ENCODE peak calls at places on chromosomes 6 and 20, in six cellular contexts. B is H9, R is neural progenitor cell, F is colonic mucosa, J is adipocyte, V is SK-N-SH. Q is an unnamed sample.

GRCh38 chr20:10448270-10449156 is 13.4 kb downstream of the SLX4IP start:
- DNase-seq in B (no peak), R (peak; percentile 35), F (no peak), J (peak; percentile 53), V (no peak), Q (no peak)

GRCh38 chr6:26088344-26088743 is 1.1 kb downstream of the HFE start:
- DNase-seq in B (no peak), R (no peak), F (no peak), J (peak; percentile 22), V (no peak), Q (no peak)

GRCh38 chr6:167699141-167700036 is 127.3 kb upstream of the AFDN start:
- DNase-seq in B (no peak), R (no peak), F (peak; percentile 70), J (no peak), V (no peak), Q (peak; percentile 93)

GRCh38 chr6:133610974-133611373 is 277.9 kb upstream of the TCF21 start:
- DNase-seq in B (no peak), R (no peak), F (no peak), J (no peak), V (no peak), Q (no peak)

GRCh38 chr20:38658879-38659612 is 57.4 kb downstream of the ARHGAP40 start:
- DNase-seq in B (peak; percentile 87), R (peak; percentile 71), F (no peak), J (peak; percentile 33), V (peak; percentile 45), Q (no peak)

GRCh38 chr6:117483004-117483644 is 650 bp downstream of the DCBLD1 start:
- DNase-seq in B (peak; percentile 62), R (peak; percentile 86), F (peak; percentile 68), J (peak; percentile 88), V (peak; percentile 54), Q (peak; percentile 90)

GRCh38 chr6:55918639-55919038 is 43.2 kb upstream of the BMP5 start:
- DNase-seq in B (no peak), R (no peak), F (no peak), J (peak; percentile 83), V (no peak), Q (no peak)

GRCh38 chr6:40328376-40328987 is 258.7 kb downstream of the LRFN2 start:
- DNase-seq in B (peak; percentile 89), R (peak; percentile 63), F (peak; percentile 42), J (no peak), V (peak; percentile 63), Q (no peak)

GRCh38 chr6:163423696-163424095 is 9.2 kb downstream of the QKI start:
- DNase-seq in B (no peak), R (no peak), F (no peak), J (peak; percentile 48), V (no peak), Q (no peak)

GRCh38 chr6:56220078-56220477 is 27.3 kb downstream of the COL21A1 start:
- DNase-seq in B (no peak), R (no peak), F (no peak), J (peak; percentile 47), V (no peak), Q (no peak)

GRCh38 chr20:38173237-38174156 is 8.4 kb upstream of the TGM2 start:
- DNase-seq in B (no peak), R (peak; percentile 55), F (no peak), J (peak; percentile 94), V (no peak), Q (no peak)

GRCh38 chr6:134047673-134048072 is 4.8 kb downstream of the SLC2A12 start:
- DNase-seq in B (no peak), R (no peak), F (no peak), J (no peak), V (no peak), Q (peak; percentile 67)

GRCh38 chr6:9100869-9101575 is 665.7 kb upstream of the SLC35B3 start:
- DNase-seq in B (no peak), R (no peak), F (no peak), J (peak; percentile 39), V (no peak), Q (no peak)

GRCh38 chr6:35419431-35419830 is 32.7 kb upstream of the FANCE start:
- DNase-seq in B (no peak), R (peak; percentile 44), F (no peak), J (peak; percentile 38), V (no peak), Q (no peak)

GRCh38 chr20:977021-977420 is 25.1 kb downstream of the RSPO4 start:
- DNase-seq in B (no peak), R (no peak), F (no peak), J (no peak), V (no peak), Q (no peak)
- H3K9ac ChIP-seq in B (no peak overlapping the region), R (no peak overlapping the region), F (no peak overlapping the region), J (no peak overlapping the region), V (no peak overlapping the region), Q (no peak overlapping the region)

GRCh38 chr6:143860111-143860510 is 4.2 kb upstream of the ZC2HC1B start:
- DNase-seq in B (no peak), R (no peak), F (no peak), J (peak; percentile 27), V (no peak), Q (no peak)
- H3K9ac ChIP-seq in B (no peak overlapping the region), R (no peak overlapping the region), F (no peak overlapping the region), J (no peak overlapping the region), V (no peak overlapping the region), Q (no peak overlapping the region)

GRCh38 chr20:45867129-45867810 is 9.9 kb downstream of the ZSWIM3 start:
- DNase-seq in B (no peak), R (no peak), F (no peak), J (no peak), V (no peak), Q (no peak)
- H3K9ac ChIP-seq in B (no peak overlapping the region), R (no peak overlapping the region), F (no peak overlapping the region), J (peak overlapping the region; percentile 41), V (peak overlapping the region; percentile 50), Q (no peak overlapping the region)

GRCh38 chr6:138402833-138403187 is 1.2 kb upstream of the HEBP2 start:
- DNase-seq in B (no peak), R (no peak), F (no peak), J (no peak), V (no peak), Q (no peak)
- H3K9ac ChIP-seq in B (no peak overlapping the region), R (no peak overlapping the region), F (no peak overlapping the region), J (peak overlapping the region; percentile 96), V (no peak overlapping the region), Q (no peak overlapping the region)

DNA sequence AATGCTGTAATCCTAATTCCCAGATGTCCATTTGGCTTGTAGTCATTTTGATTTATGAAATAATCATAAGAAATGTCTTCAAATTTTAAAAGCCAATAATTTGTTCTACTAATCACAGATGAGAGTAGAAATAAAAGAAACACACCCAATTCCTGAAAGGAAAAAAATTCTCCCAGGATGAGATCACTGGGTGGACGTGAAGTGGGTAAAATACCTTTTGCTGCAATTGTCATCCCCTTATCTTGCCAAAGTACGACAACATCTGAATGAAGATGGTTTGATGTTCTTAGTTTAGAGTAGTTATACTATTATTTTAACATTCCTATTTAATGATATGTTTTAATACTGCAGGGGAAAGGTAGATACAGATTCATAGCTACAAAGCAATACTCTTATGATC is 33.7 kb downstream of the MTHFD1L start:
- DNase-seq in B (no peak), R (no peak), F (no peak), J (no peak), V (no peak), Q (no peak)
- H3K9ac ChIP-seq in B (no peak overlapping the region), R (no peak overlapping the region), F (no peak overlapping the region), J (peak overlapping the region; percentile 11), V (no peak overlapping the region), Q (no peak overlapping the region)

GRCh38 chr6:161013697-161014096 is 22.1 kb downstream of the MAP3K4 start:
- DNase-seq in B (peak; percentile 40), R (no peak), F (no peak), J (no peak), V (no peak), Q (no peak)
- H3K9ac ChIP-seq in B (no peak overlapping the region), R (no peak overlapping the region), F (no peak overlapping the region), J (no peak overlapping the region), V (no peak overlapping the region), Q (no peak overlapping the region)

DNA sequence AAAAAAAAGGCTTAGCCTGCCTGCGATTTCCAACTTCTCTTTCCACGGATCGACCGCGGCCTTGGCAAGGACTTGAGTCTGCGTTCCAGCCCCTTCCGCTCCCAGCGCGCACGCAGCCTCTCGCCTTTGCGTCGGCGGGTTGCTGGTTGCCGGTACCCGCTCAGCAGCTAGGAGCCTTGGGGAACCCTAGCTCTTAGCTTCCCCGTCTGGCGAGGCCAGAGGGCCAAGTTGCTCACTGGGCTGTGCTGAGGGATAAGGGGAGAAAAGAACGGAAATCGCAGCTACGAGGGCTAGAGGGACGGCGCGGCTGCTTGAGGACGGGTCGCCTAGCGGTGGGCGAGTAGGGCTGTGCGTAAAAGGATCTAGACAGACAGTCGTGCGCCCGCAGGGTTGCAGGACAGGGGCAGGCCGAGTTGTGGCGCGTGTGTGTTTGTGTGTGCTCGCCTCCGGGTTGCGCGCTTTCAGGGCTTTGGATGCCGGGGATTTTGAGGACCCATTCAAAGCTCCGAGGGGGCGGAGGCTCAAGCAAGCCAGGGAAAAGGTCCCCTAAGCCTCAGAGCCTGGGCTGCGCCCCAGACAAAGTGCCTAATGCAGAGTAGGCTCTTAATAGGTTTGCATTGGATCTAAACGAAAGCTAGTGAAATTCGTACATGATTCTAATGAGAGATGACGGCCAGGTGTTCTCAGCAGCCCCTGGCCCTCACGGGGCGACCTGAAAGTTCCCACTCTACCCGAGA is 40.5 kb upstream of the OSTM1 start:
- DNase-seq in B (peak; percentile 78), R (peak; percentile 89), F (peak; percentile 36), J (peak; percentile 45), V (peak; percentile 80), Q (peak; percentile 80)
- H3K9ac ChIP-seq in B (no peak overlapping the region), R (no peak overlapping the region), F (no peak overlapping the region), J (peak overlapping the region; percentile 57), V (no peak overlapping the region), Q (no peak overlapping the region)

DNA sequence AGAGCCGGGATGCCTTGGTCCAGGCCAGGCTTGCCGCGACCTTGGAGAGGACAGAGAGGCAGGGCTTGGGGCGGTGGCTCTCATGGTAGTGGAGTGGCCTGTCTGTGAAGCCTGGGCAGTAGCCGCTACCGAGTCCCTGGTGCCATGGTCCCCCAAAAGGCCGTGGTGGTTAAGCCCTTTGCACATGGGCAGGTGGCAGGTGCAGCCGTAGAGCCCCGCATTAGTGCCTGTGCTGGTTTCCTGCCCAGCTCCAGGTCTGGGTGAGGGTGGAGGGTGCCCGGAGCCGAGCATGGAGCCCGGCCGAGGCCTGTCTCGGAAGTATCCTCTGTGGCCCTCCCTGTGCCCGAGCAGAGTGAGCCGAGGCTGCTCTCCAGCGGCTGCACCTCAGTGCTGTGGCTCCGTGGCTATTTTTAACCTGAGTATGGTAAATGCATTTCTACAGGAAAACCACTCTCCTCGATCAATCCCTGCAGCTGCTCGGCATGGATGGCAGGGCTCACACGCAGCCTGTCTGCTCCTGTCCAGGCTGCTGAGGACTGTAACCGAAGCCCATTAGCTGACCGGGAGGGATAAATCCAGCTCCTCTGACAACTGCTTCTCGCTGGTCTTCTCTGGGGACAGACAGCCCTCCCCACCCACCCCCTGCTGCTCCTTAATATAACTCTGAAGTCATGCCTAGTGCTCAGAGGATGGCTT is 36.3 kb upstream of the GATA5 start:
- DNase-seq in B (no peak), R (no peak), F (no peak), J (no peak), V (no peak), Q (no peak)
- H3K9ac ChIP-seq in B (no peak overlapping the region), R (no peak overlapping the region), F (no peak overlapping the region), J (no peak overlapping the region), V (no peak overlapping the region), Q (no peak overlapping the region)

DNA sequence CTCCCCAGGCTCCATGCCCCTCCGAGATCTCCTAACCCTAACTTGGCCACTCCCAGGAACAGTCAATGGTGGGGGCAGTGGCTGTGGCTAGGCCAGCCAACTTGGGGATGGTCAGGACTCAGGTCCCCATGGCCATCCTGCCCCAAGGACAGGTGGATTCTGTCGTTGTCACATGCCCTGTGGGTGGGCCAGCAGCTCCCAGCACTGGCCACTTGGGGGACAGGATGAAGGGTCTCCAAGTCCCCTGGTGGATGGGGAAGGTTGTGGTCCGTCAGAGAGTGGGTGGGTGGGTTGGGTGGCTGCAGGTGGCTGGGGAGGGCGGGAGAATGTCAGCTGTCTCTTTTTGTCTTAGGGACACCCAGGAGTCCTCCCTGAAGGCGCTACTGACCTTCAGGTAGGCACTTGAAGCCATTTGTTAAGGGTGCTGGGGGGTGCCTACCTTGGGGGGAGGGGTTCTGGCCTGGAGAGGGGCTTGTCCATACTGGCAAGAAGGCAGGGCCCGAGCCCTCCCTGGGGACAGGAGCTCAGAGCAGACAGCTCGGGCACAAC is 5.5 kb downstream of the COL9A3 start:
- DNase-seq in B (no peak), R (no peak), F (no peak), J (no peak), V (peak; percentile 55), Q (peak; percentile 45)
- H3K9ac ChIP-seq in B (no peak overlapping the region), R (no peak overlapping the region), F (no peak overlapping the region), J (no peak overlapping the region), V (no peak overlapping the region), Q (no peak overlapping the region)

Q was measured in kidney.